ENCODE peak calls at places on chromosomes 6 and 20, in five cellular contexts. One of them, this sample, is unnamed.

GRCh38 chr6:367891-368630 is 23.5 kb upstream of the IRF4 start:
- DNase-seq in neuronal stem cell: no peak
- DNase-seq in H1: no peak
- DNase-seq in H9: no peak
- DNase-seq in trophoblast cell: no peak
- DNase-seq in this sample: no peak

GRCh38 chr6:25963426-25964123 is 973 bp downstream of the TRIM38 start:
- DNase-seq in neuronal stem cell: no peak
- DNase-seq in H1: peak; percentile 49
- DNase-seq in H9: peak; percentile 64
- DNase-seq in trophoblast cell: peak; percentile 41
- DNase-seq in this sample: peak; percentile 58

GRCh38 chr6:31794294-31794865 is 1.2 kb downstream of the VARS1 start:
- DNase-seq in neuronal stem cell: no peak
- DNase-seq in H1: no peak
- DNase-seq in H9: no peak
- DNase-seq in trophoblast cell: peak; percentile 15
- DNase-seq in this sample: peak; percentile 55

GRCh38 chr6:100175814-100176275 is 181.8 kb upstream of the MCHR2 start:
- DNase-seq in neuronal stem cell: no peak
- DNase-seq in H1: no peak
- DNase-seq in H9: no peak
- DNase-seq in trophoblast cell: no peak
- DNase-seq in this sample: peak; percentile 59

GRCh38 chr6:149014631-149015171 is 267.9 kb downstream of the UST start:
- DNase-seq in neuronal stem cell: no peak
- DNase-seq in H1: peak; percentile 70
- DNase-seq in H9: peak; percentile 95
- DNase-seq in trophoblast cell: no peak
- DNase-seq in this sample: peak; percentile 11

GRCh38 chr6:52015953-52016352 is 71.5 kb downstream of the PKHD1 start:
- DNase-seq in neuronal stem cell: no peak
- DNase-seq in H1: no peak
- DNase-seq in H9: no peak
- DNase-seq in trophoblast cell: no peak
- DNase-seq in this sample: no peak

GRCh38 chr6:70210462-70210861 is 92.4 kb downstream of the COL9A1 start:
- DNase-seq in neuronal stem cell: no peak
- DNase-seq in H1: no peak
- DNase-seq in H9: no peak
- DNase-seq in trophoblast cell: no peak
- DNase-seq in this sample: peak; percentile 10

GRCh38 chr6:24009319-24009718 is 116.7 kb upstream of the NRSN1 start:
- DNase-seq in neuronal stem cell: peak; percentile 59
- DNase-seq in H1: no peak
- DNase-seq in H9: no peak
- DNase-seq in trophoblast cell: no peak
- DNase-seq in this sample: no peak

GRCh38 chr6:118722820-118723526 is 71.6 kb upstream of the CEP85L start:
- DNase-seq in neuronal stem cell: no peak
- DNase-seq in H1: no peak
- DNase-seq in H9: no peak
- DNase-seq in trophoblast cell: no peak
- DNase-seq in this sample: no peak

GRCh38 chr20:51660741-51661608 is 107.2 kb downstream of the ATP9A start:
- DNase-seq in neuronal stem cell: no peak
- DNase-seq in H1: no peak
- DNase-seq in H9: no peak
- DNase-seq in trophoblast cell: no peak
- DNase-seq in this sample: peak; percentile 51

GRCh38 chr6:5851261-5851757 is 155.4 kb downstream of the NRN1 start:
- DNase-seq in neuronal stem cell: no peak
- DNase-seq in H1: peak; percentile 90
- DNase-seq in H9: peak; percentile 91
- DNase-seq in trophoblast cell: no peak
- DNase-seq in this sample: peak; percentile 45

GRCh38 chr6:126905917-126906316 is 212.6 kb upstream of the RSPO3 start:
- DNase-seq in neuronal stem cell: no peak
- DNase-seq in H1: no peak
- DNase-seq in H9: no peak
- DNase-seq in trophoblast cell: no peak
- DNase-seq in this sample: no peak

GRCh38 chr6:506508-506907 is 115.0 kb downstream of the IRF4 start:
- DNase-seq in neuronal stem cell: no peak
- DNase-seq in H1: no peak
- DNase-seq in H9: no peak
- DNase-seq in trophoblast cell: no peak
- DNase-seq in this sample: no peak

GRCh38 chr6:579339-579738 is 77.6 kb downstream of the HUS1B start:
- DNase-seq in neuronal stem cell: no peak
- DNase-seq in H1: no peak
- DNase-seq in H9: no peak
- DNase-seq in trophoblast cell: no peak
- DNase-seq in this sample: no peak

GRCh38 chr6:132147530-132148011 is 196.4 kb upstream of the CCN2 start:
- DNase-seq in neuronal stem cell: no peak
- DNase-seq in H1: no peak
- DNase-seq in H9: no peak
- DNase-seq in trophoblast cell: no peak
- DNase-seq in this sample: peak; percentile 18

GRCh38 chr6:41937881-41938574 is 3.6 kb downstream of the CCND3 start:
- DNase-seq in neuronal stem cell: no peak
- DNase-seq in H1: no peak
- DNase-seq in H9: no peak
- DNase-seq in trophoblast cell: no peak
- DNase-seq in this sample: no peak

GRCh38 chr20:37336369-37337207 is 9.4 kb upstream of the SRC start:
- DNase-seq in neuronal stem cell: no peak
- DNase-seq in H1: no peak
- DNase-seq in H9: peak; percentile 72
- DNase-seq in trophoblast cell: peak; percentile 51
- DNase-seq in this sample: peak; percentile 71

GRCh38 chr6:34549056-34549803 is 6.9 kb downstream of the SPDEF start:
- DNase-seq in neuronal stem cell: no peak
- DNase-seq in H1: no peak
- DNase-seq in H9: no peak
- DNase-seq in trophoblast cell: no peak
- DNase-seq in this sample: no peak

GRCh38 chr6:109978174-109979032 is at the start of gene GPR6:
- DNase-seq in neuronal stem cell: peak; percentile 91
- DNase-seq in H1: peak; percentile 97
- DNase-seq in H9: peak; percentile 87
- DNase-seq in trophoblast cell: peak; percentile 50
- DNase-seq in this sample: peak; percentile 70

GRCh38 chr20:47785900-47786762 is 850 bp upstream of the SULF2 start:
- DNase-seq in neuronal stem cell: peak; percentile 83
- DNase-seq in H1: peak; percentile 75
- DNase-seq in H9: peak; percentile 67
- DNase-seq in trophoblast cell: peak; percentile 29
- DNase-seq in this sample: peak; percentile 90

GRCh38 chr6:116027821-116028220 is 32.9 kb downstream of the FRK start:
- DNase-seq in neuronal stem cell: no peak
- DNase-seq in H1: no peak
- DNase-seq in H9: no peak
- DNase-seq in trophoblast cell: no peak
- DNase-seq in this sample: no peak

GRCh38 chr6:72461144-72461543 is 160.7 kb upstream of the KCNQ5 start:
- DNase-seq in neuronal stem cell: no peak
- DNase-seq in H1: no peak
- DNase-seq in H9: no peak
- DNase-seq in trophoblast cell: no peak
- DNase-seq in this sample: no peak

GRCh38 chr6:1910621-1911407 is 301.1 kb downstream of the FOXC1 start:
- DNase-seq in neuronal stem cell: no peak
- DNase-seq in H1: no peak
- DNase-seq in H9: no peak
- DNase-seq in trophoblast cell: no peak
- DNase-seq in this sample: no peak

GRCh38 chr6:50381106-50381415 is 331.3 kb upstream of the DEFB112 start:
- DNase-seq in neuronal stem cell: no peak
- DNase-seq in H1: peak; percentile 70
- DNase-seq in H9: no peak
- DNase-seq in trophoblast cell: no peak
- DNase-seq in this sample: no peak

GRCh38 chr6:13702809-13703302 is 8.8 kb downstream of the RANBP9 start:
- DNase-seq in neuronal stem cell: no peak
- DNase-seq in H1: no peak
- DNase-seq in H9: no peak
- DNase-seq in trophoblast cell: no peak
- DNase-seq in this sample: no peak

GRCh38 chr6:137222376-137222775 is 3.2 kb upstream of the IFNGR1 start:
- DNase-seq in neuronal stem cell: no peak
- DNase-seq in H1: no peak
- DNase-seq in H9: no peak
- DNase-seq in trophoblast cell: no peak
- DNase-seq in this sample: no peak

GRCh38 chr6:140043762-140044378 is 669.4 kb upstream of the CITED2 start:
- DNase-seq in neuronal stem cell: no peak
- DNase-seq in H1: no peak
- DNase-seq in H9: no peak
- DNase-seq in trophoblast cell: no peak
- DNase-seq in this sample: peak; percentile 58
- H2AFZ ChIP-seq in neuronal stem cell: no peak overlapping the region
- H2AFZ ChIP-seq in H1: no peak overlapping the region
- H2AFZ ChIP-seq in H9: no peak overlapping the region
- H2AFZ ChIP-seq in trophoblast cell: no peak overlapping the region
- H2AFZ ChIP-seq in this sample: no peak overlapping the region

GRCh38 chr20:10940941-10941340 is 267.1 kb upstream of the JAG1 start:
- DNase-seq in neuronal stem cell: no peak
- DNase-seq in H1: no peak
- DNase-seq in H9: no peak
- DNase-seq in trophoblast cell: no peak
- DNase-seq in this sample: no peak
- H2BK12ac ChIP-seq in neuronal stem cell: no peak overlapping the region
- H2BK12ac ChIP-seq in H1: no peak overlapping the region
- H2BK12ac ChIP-seq in H9: no peak overlapping the region
- H2BK12ac ChIP-seq in trophoblast cell: no peak overlapping the region
- H2BK12ac ChIP-seq in this sample: no peak overlapping the region

GRCh38 chr20:16806061-16806460 is 57.9 kb downstream of the OTOR start:
- DNase-seq in neuronal stem cell: no peak
- DNase-seq in H1: no peak
- DNase-seq in H9: no peak
- DNase-seq in trophoblast cell: no peak
- DNase-seq in this sample: no peak

GRCh38 chr20:16806886-16807285 is 58.7 kb downstream of the OTOR start:
- DNase-seq in neuronal stem cell: no peak
- DNase-seq in H1: no peak
- DNase-seq in H9: no peak
- DNase-seq in trophoblast cell: no peak
- DNase-seq in this sample: no peak

GRCh38 chr20:16802652-16802935 is 54.4 kb downstream of the OTOR start:
- DNase-seq in neuronal stem cell: no peak
- DNase-seq in H1: no peak
- DNase-seq in H9: no peak
- DNase-seq in trophoblast cell: no peak
- DNase-seq in this sample: no peak

GRCh38 chr20:16803965-16804792 is 56.0 kb downstream of the OTOR start:
- DNase-seq in neuronal stem cell: peak; percentile 72
- DNase-seq in H1: peak; percentile 88
- DNase-seq in H9: peak; percentile 67
- DNase-seq in trophoblast cell: peak; percentile 31
- DNase-seq in this sample: peak; percentile 54

GRCh38 chr20:16804793-16805187 is 56.6 kb downstream of the OTOR start:
- DNase-seq in neuronal stem cell: no peak
- DNase-seq in H1: no peak
- DNase-seq in H9: no peak
- DNase-seq in trophoblast cell: no peak
- DNase-seq in this sample: no peak
- H2AFZ ChIP-seq in neuronal stem cell: no peak overlapping the region
- H2AFZ ChIP-seq in H1: no peak overlapping the region
- H2AFZ ChIP-seq in H9: no peak overlapping the region
- H2AFZ ChIP-seq in trophoblast cell: no peak overlapping the region
- H2AFZ ChIP-seq in this sample: no peak overlapping the region

GRCh38 chr6:38033442-38033982 is 214.0 kb downstream of the ZFAND3 start:
- DNase-seq in neuronal stem cell: no peak
- DNase-seq in H1: no peak
- DNase-seq in H9: no peak
- DNase-seq in trophoblast cell: no peak
- DNase-seq in this sample: no peak

GRCh38 chr6:38027685-38028373 is 208.3 kb downstream of the ZFAND3 start:
- DNase-seq in neuronal stem cell: no peak
- DNase-seq in H1: no peak
- DNase-seq in H9: no peak
- DNase-seq in trophoblast cell: no peak
- DNase-seq in this sample: peak; percentile 32

GRCh38 chr6:38025431-38025830 is 205.9 kb downstream of the ZFAND3 start:
- DNase-seq in neuronal stem cell: no peak
- DNase-seq in H1: no peak
- DNase-seq in H9: no peak
- DNase-seq in trophoblast cell: no peak
- DNase-seq in this sample: no peak

GRCh38 chr6:38034269-38034914 is 214.9 kb downstream of the ZFAND3 start:
- DNase-seq in neuronal stem cell: no peak
- DNase-seq in H1: no peak
- DNase-seq in H9: no peak
- DNase-seq in trophoblast cell: no peak
- DNase-seq in this sample: peak; percentile 66

GRCh38 chr6:38030380-38030779 is 210.9 kb downstream of the ZFAND3 start:
- DNase-seq in neuronal stem cell: no peak
- DNase-seq in H1: no peak
- DNase-seq in H9: no peak
- DNase-seq in trophoblast cell: no peak
- DNase-seq in this sample: no peak
- H2BK12ac ChIP-seq in neuronal stem cell: no peak overlapping the region
- H2BK12ac ChIP-seq in H1: no peak overlapping the region
- H2BK12ac ChIP-seq in H9: no peak overlapping the region
- H2BK12ac ChIP-seq in trophoblast cell: no peak overlapping the region
- H2BK12ac ChIP-seq in this sample: no peak overlapping the region

GRCh38 chr6:167330745-167331144 is 5.9 kb downstream of the TTLL2 start:
- DNase-seq in neuronal stem cell: no peak
- DNase-seq in H1: no peak
- DNase-seq in H9: no peak
- DNase-seq in trophoblast cell: no peak
- DNase-seq in this sample: no peak
- H2AFZ ChIP-seq in neuronal stem cell: no peak overlapping the region
- H2AFZ ChIP-seq in H1: no peak overlapping the region
- H2AFZ ChIP-seq in H9: no peak overlapping the region
- H2AFZ ChIP-seq in trophoblast cell: no peak overlapping the region
- H2AFZ ChIP-seq in this sample: no peak overlapping the region

GRCh38 chr6:53830356-53830755 is 35.6 kb downstream of the LRRC1 start:
- DNase-seq in neuronal stem cell: no peak
- DNase-seq in H1: no peak
- DNase-seq in H9: no peak
- DNase-seq in trophoblast cell: no peak
- DNase-seq in this sample: peak; percentile 28
- H2BK12ac ChIP-seq in neuronal stem cell: no peak overlapping the region
- H2BK12ac ChIP-seq in H1: no peak overlapping the region
- H2BK12ac ChIP-seq in H9: no peak overlapping the region
- H2BK12ac ChIP-seq in trophoblast cell: no peak overlapping the region
- H2BK12ac ChIP-seq in this sample: no peak overlapping the region

GRCh38 chr20:41734506-41734945 is 116.3 kb upstream of the CHD6 start:
- DNase-seq in neuronal stem cell: peak; percentile 36
- DNase-seq in H1: peak; percentile 74
- DNase-seq in H9: peak; percentile 78
- DNase-seq in trophoblast cell: peak; percentile 10
- DNase-seq in this sample: peak; percentile 32
- H2AFZ ChIP-seq in neuronal stem cell: no peak overlapping the region
- H2AFZ ChIP-seq in H1: peak overlapping the region; percentile 89
- H2AFZ ChIP-seq in H9: no peak overlapping the region
- H2AFZ ChIP-seq in trophoblast cell: no peak overlapping the region
- H2AFZ ChIP-seq in this sample: no peak overlapping the region

GRCh38 chr20:63183422-63184146 is 32.3 kb downstream of the YTHDF1 start:
- DNase-seq in neuronal stem cell: peak; percentile 38
- DNase-seq in H1: peak; percentile 92
- DNase-seq in H9: peak; percentile 77
- DNase-seq in trophoblast cell: peak; percentile 20
- DNase-seq in this sample: peak; percentile 27
- H2BK12ac ChIP-seq in neuronal stem cell: no peak overlapping the region
- H2BK12ac ChIP-seq in H1: peak overlapping the region; percentile 90
- H2BK12ac ChIP-seq in H9: no peak overlapping the region
- H2BK12ac ChIP-seq in trophoblast cell: no peak overlapping the region
- H2BK12ac ChIP-seq in this sample: no peak overlapping the region

This sample was measured in mesenchymal stem cell.